ENCODE peak calls at places on chromosomes 7 and 10, in four cellular contexts. B, Y, X and N are unnamed samples.

GRCh38 chr10:29643785-29644501 is 9.2 kb upstream of the SVIL start:
- DNase-seq in X (no peak), Y (no peak), B (no peak), N (no peak)

GRCh38 chr10:132548106-132548823 is 10.7 kb downstream of the INPP5A start:
- DNase-seq in X (no peak), Y (no peak), B (no peak), N (no peak)

GRCh38 chr7:116097365-116098009 is 66.9 kb upstream of the TFEC start:
- DNase-seq in Y (peak), X (no peak), B (no peak), N (no peak)

GRCh38 chr7:131293018-131293417 is 34.7 kb upstream of the MKLN1 start:
- DNase-seq in Y (peak), B (no peak), X (no peak), N (no peak)

GRCh38 chr10:121406823-121407545 is 191.3 kb downstream of the FGFR2 start:
- DNase-seq in Y (no peak), X (no peak), B (no peak), N (no peak)

GRCh38 chr10:79434223-79434687 is 11.2 kb downstream of the ZCCHC24 start:
- DNase-seq in X (no peak), Y (peak), B (no peak), N (no peak)

GRCh38 chr7:132113536-132114409 is 462.5 kb downstream of the PLXNA4 start:
- DNase-seq in B (no peak), X (no peak), Y (no peak), N (no peak)

GRCh38 chr10:89959433-89960110 is 258.2 kb downstream of the KIF20B start:
- DNase-seq in Y (peak), B (no peak), X (no peak), N (no peak)

GRCh38 chr10:14889318-14889717 is 10.7 kb downstream of the SUV39H2 start:
- DNase-seq in X (no peak), B (no peak), Y (no peak), N (no peak)

GRCh38 chr7:134636008-134636449 is 10.6 kb upstream of the BPGM start:
- DNase-seq in Y (no peak), X (no peak), B (no peak), N (no peak)

GRCh38 chr7:120825576-120825975 is 32.4 kb downstream of the TSPAN12 start:
- DNase-seq in B (no peak), X (no peak), Y (no peak), N (no peak)

GRCh38 chr7:127392182-127392565 is 334 bp downstream of the ZNF800 start:
- DNase-seq in Y (peak), B (peak), X (peak), N (peak)

GRCh38 chr10:46283217-46283944 is 3.4 kb upstream of the ANTXRL start:
- DNase-seq in Y (no peak), X (no peak), B (no peak), N (no peak)

GRCh38 chr10:118802126-118802793 is 47.5 kb upstream of the CACUL1 start:
- DNase-seq in X (no peak), B (no peak), Y (no peak), N (no peak)

GRCh38 chr7:65892832-65893231 is 20.0 kb downstream of the VKORC1L1 start:
- DNase-seq in B (no peak), Y (no peak), X (no peak), N (no peak)